ENCODE peak calls at places on chromosomes 6 and 20, in six cellular contexts. One of them, this sample, is unnamed.
A peak's percentile ranks its signal among the peaks of the same experiment; 100 is the strongest.

GRCh38 chr6:33192671-33193602 is 670 bp upstream of the COL11A2 start:
- DNase-seq in GM12878: no peak
- DNase-seq in K562: no peak
- DNase-seq in H1: no peak
- DNase-seq in HepG2: no peak
- DNase-seq in SK-N-SH: peak; percentile 75
- DNase-seq in this sample: no peak

GRCh38 chr20:58903636-58904035 is 51.1 kb downstream of the GNAS start:
- DNase-seq in HepG2: no peak
- DNase-seq in H1: no peak
- DNase-seq in K562: no peak
- DNase-seq in SK-N-SH: no peak
- DNase-seq in GM12878: no peak
- DNase-seq in this sample: no peak

GRCh38 chr20:48695738-48696137 is 132.1 kb downstream of the PREX1 start:
- DNase-seq in H1: no peak
- DNase-seq in K562: no peak
- DNase-seq in SK-N-SH: no peak
- DNase-seq in GM12878: no peak
- DNase-seq in HepG2: no peak
- DNase-seq in this sample: no peak

GRCh38 chr6:33410711-33411631 is at the start of gene PHF1:
- DNase-seq in H1: no peak
- DNase-seq in K562: peak; percentile 88
- DNase-seq in SK-N-SH: peak; percentile 94
- DNase-seq in GM12878: no peak
- DNase-seq in HepG2: no peak
- DNase-seq in this sample: no peak

GRCh38 chr6:161369339-161369738 is 95.5 kb upstream of the AGPAT4 start:
- DNase-seq in H1: no peak
- DNase-seq in SK-N-SH: no peak
- DNase-seq in K562: no peak
- DNase-seq in HepG2: no peak
- DNase-seq in GM12878: no peak
- DNase-seq in this sample: peak; percentile 22

GRCh38 chr20:64177420-64177783 is 13.2 kb downstream of the MYT1 start:
- DNase-seq in SK-N-SH: no peak
- DNase-seq in H1: no peak
- DNase-seq in GM12878: no peak
- DNase-seq in HepG2: no peak
- DNase-seq in K562: no peak
- DNase-seq in this sample: no peak

GRCh38 chr20:32965115-32965514 is 39.1 kb downstream of the SUN5 start:
- DNase-seq in K562: no peak
- DNase-seq in SK-N-SH: peak; percentile 8
- DNase-seq in GM12878: no peak
- DNase-seq in H1: no peak
- DNase-seq in HepG2: no peak
- DNase-seq in this sample: no peak

GRCh38 chr6:18154507-18155272 is at the start of gene TPMT:
- DNase-seq in H1: no peak
- DNase-seq in GM12878: no peak
- DNase-seq in SK-N-SH: no peak
- DNase-seq in K562: peak; percentile 49
- DNase-seq in HepG2: no peak
- DNase-seq in this sample: peak; percentile 5

GRCh38 chr6:169957351-169957963 is 206.0 kb downstream of the ERMARD start:
- DNase-seq in SK-N-SH: peak; percentile 20
- DNase-seq in GM12878: no peak
- DNase-seq in K562: no peak
- DNase-seq in H1: no peak
- DNase-seq in HepG2: no peak
- DNase-seq in this sample: peak; percentile 20

GRCh38 chr6:1029196-1029595 is 282.7 kb upstream of the FOXQ1 start:
- DNase-seq in GM12878: no peak
- DNase-seq in HepG2: no peak
- DNase-seq in K562: no peak
- DNase-seq in SK-N-SH: no peak
- DNase-seq in H1: no peak
- DNase-seq in this sample: no peak

GRCh38 chr6:166935353-166935752 is 21.0 kb downstream of the RNASET2 start:
- DNase-seq in GM12878: no peak
- DNase-seq in H1: no peak
- DNase-seq in K562: no peak
- DNase-seq in SK-N-SH: peak; percentile 60
- DNase-seq in HepG2: no peak
- DNase-seq in this sample: no peak

GRCh38 chr20:33731693-33732165 is at the start of gene ZNF341:
- DNase-seq in HepG2: peak; percentile 90
- DNase-seq in GM12878: peak; percentile 16
- DNase-seq in K562: peak; percentile 94
- DNase-seq in H1: no peak
- DNase-seq in SK-N-SH: peak; percentile 93
- DNase-seq in this sample: no peak

GRCh38 chr6:112877134-112878100 is 530.3 kb downstream of the RFPL4B start:
- DNase-seq in HepG2: no peak
- DNase-seq in H1: no peak
- DNase-seq in SK-N-SH: peak; percentile 21
- DNase-seq in K562: no peak
- DNase-seq in GM12878: no peak
- DNase-seq in this sample: no peak

GRCh38 chr20:31704225-31705119 is 18.2 kb downstream of the BCL2L1 start:
- DNase-seq in SK-N-SH: no peak
- DNase-seq in K562: no peak
- DNase-seq in HepG2: peak; percentile 100
- DNase-seq in GM12878: no peak
- DNase-seq in H1: no peak
- DNase-seq in this sample: no peak

GRCh38 chr20:20366896-20367680 is 816 bp upstream of the INSM1 start:
- DNase-seq in K562: no peak
- DNase-seq in HepG2: no peak
- DNase-seq in GM12878: no peak
- DNase-seq in SK-N-SH: peak; percentile 36
- DNase-seq in H1: no peak
- DNase-seq in this sample: no peak

GRCh38 chr20:6711950-6712634 is 55.4 kb upstream of the BMP2 start:
- DNase-seq in SK-N-SH: no peak
- DNase-seq in GM12878: no peak
- DNase-seq in H1: no peak
- DNase-seq in K562: no peak
- DNase-seq in HepG2: no peak
- DNase-seq in this sample: no peak

GRCh38 chr6:169035381-169036280 is 218.0 kb downstream of the THBS2 start:
- DNase-seq in H1: no peak
- DNase-seq in K562: no peak
- DNase-seq in SK-N-SH: peak; percentile 48
- DNase-seq in GM12878: no peak
- DNase-seq in HepG2: no peak
- DNase-seq in this sample: no peak

GRCh38 chr6:149925253-149925973 is 2.5 kb upstream of the RAET1G start:
- DNase-seq in GM12878: no peak
- DNase-seq in HepG2: no peak
- DNase-seq in K562: no peak
- DNase-seq in H1: no peak
- DNase-seq in SK-N-SH: peak; percentile 44
- DNase-seq in this sample: peak; percentile 23

GRCh38 chr6:7241160-7241559 is 71.8 kb downstream of the SSR1 start:
- DNase-seq in HepG2: no peak
- DNase-seq in SK-N-SH: no peak
- DNase-seq in H1: no peak
- DNase-seq in K562: no peak
- DNase-seq in GM12878: no peak
- DNase-seq in this sample: no peak

GRCh38 chr6:12474167-12475140 is 184.3 kb downstream of the EDN1 start:
- DNase-seq in H1: no peak
- DNase-seq in K562: no peak
- DNase-seq in SK-N-SH: no peak
- DNase-seq in HepG2: peak; percentile 28
- DNase-seq in GM12878: no peak
- DNase-seq in this sample: no peak

GRCh38 chr20:57211949-57212889 is 54.2 kb downstream of the BMP7 start:
- DNase-seq in K562: no peak
- DNase-seq in SK-N-SH: no peak
- DNase-seq in GM12878: no peak
- DNase-seq in HepG2: peak; percentile 18
- DNase-seq in H1: peak; percentile 34
- DNase-seq in this sample: no peak

GRCh38 chr20:5831539-5832237 is 81.5 kb downstream of the SHLD1 start:
- DNase-seq in SK-N-SH: no peak
- DNase-seq in GM12878: no peak
- DNase-seq in K562: no peak
- DNase-seq in HepG2: peak; percentile 70
- DNase-seq in H1: no peak
- DNase-seq in this sample: no peak

GRCh38 chr6:7241709-7242645 is 71.0 kb downstream of the SSR1 start:
- DNase-seq in H1: no peak
- DNase-seq in GM12878: no peak
- DNase-seq in HepG2: peak; percentile 95
- DNase-seq in SK-N-SH: no peak
- DNase-seq in K562: no peak
- DNase-seq in this sample: no peak

GRCh38 chr6:160356074-160356754 is 8.0 kb downstream of the SLC22A3 start:
- DNase-seq in H1: no peak
- DNase-seq in SK-N-SH: no peak
- DNase-seq in GM12878: no peak
- DNase-seq in HepG2: no peak
- DNase-seq in K562: no peak
- DNase-seq in this sample: no peak

GRCh38 chr6:154673919-154674318 is 59.3 kb upstream of the SCAF8 start:
- DNase-seq in GM12878: no peak
- DNase-seq in HepG2: peak; percentile 13
- DNase-seq in SK-N-SH: no peak
- DNase-seq in H1: no peak
- DNase-seq in K562: peak; percentile 43
- DNase-seq in this sample: no peak

GRCh38 chr6:8182857-8183256 is 80.5 kb upstream of the EEF1E1 start:
- DNase-seq in SK-N-SH: no peak
- DNase-seq in K562: no peak
- DNase-seq in HepG2: no peak
- DNase-seq in H1: no peak
- DNase-seq in GM12878: no peak
- DNase-seq in this sample: no peak

GRCh38 chr20:36773123-36773547 is 428 bp downstream of the DSN1 start:
- DNase-seq in SK-N-SH: no peak
- DNase-seq in HepG2: no peak
- DNase-seq in K562: no peak
- DNase-seq in H1: no peak
- DNase-seq in GM12878: no peak
- DNase-seq in this sample: no peak

GRCh38 chr6:128005009-128005408 is 104.2 kb upstream of the THEMIS start:
- DNase-seq in SK-N-SH: no peak
- DNase-seq in K562: no peak
- DNase-seq in GM12878: no peak
- DNase-seq in H1: no peak
- DNase-seq in HepG2: no peak
- DNase-seq in this sample: no peak

GRCh38 chr6:10190042-10190441 is 224.8 kb downstream of the TFAP2A start:
- DNase-seq in GM12878: no peak
- DNase-seq in H1: no peak
- DNase-seq in K562: no peak
- DNase-seq in SK-N-SH: no peak
- DNase-seq in HepG2: no peak
- DNase-seq in this sample: no peak
- TF ChIP-seq GABPA in GM12878: no peak
- TF ChIP-seq GABPA in H1: no peak
- TF ChIP-seq GABPA in K562: no peak
- TF ChIP-seq GABPA in SK-N-SH: no peak
- TF ChIP-seq GABPA in HepG2: no peak
- TF ChIP-seq GABPA in this sample: no peak

DNA sequence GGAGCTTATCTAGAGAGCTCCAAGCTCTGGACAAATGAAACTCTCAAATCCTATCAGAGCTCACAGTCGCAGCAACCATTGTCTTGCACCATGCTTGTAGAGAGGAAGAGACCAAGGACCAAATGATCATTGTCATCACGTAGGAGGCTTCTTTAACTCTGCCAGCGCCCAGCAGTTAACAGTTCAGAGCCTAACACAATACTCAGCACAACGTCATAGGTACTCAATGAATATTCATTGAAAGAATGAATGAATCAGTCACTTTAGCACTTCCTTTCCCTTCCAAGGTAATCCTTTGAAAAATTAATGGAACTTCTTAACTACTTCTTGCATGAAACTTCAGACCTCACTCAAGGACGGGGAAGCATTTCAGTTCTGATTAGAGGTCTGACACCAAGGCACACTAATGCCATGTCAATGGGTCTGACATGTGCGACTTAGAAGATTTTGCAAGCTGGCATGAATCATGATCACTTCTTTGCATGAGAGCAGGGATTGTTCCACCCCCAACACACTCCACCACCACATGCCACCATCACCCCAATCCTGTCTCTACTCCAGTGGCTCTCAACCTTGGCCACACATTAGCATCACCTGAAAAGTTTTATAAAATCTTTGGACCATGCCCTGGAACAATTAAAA is 45.1 kb downstream of the KHDC1L start:
- DNase-seq in H1: no peak
- DNase-seq in GM12878: no peak
- DNase-seq in HepG2: no peak
- DNase-seq in SK-N-SH: no peak
- DNase-seq in K562: no peak
- DNase-seq in this sample: no peak
- H3K4me3 ChIP-seq in H1: no peak overlapping the region
- H3K4me3 ChIP-seq in GM12878: no peak overlapping the region
- H3K4me3 ChIP-seq in HepG2: no peak overlapping the region
- H3K4me3 ChIP-seq in SK-N-SH: peak overlapping the region; percentile 37
- H3K4me3 ChIP-seq in K562: no peak overlapping the region
- H3K4me3 ChIP-seq in this sample: no peak overlapping the region

GRCh38 chr6:82160255-82160990 is 87.1 kb downstream of the IBTK start:
- DNase-seq in GM12878: no peak
- DNase-seq in SK-N-SH: no peak
- DNase-seq in K562: no peak
- DNase-seq in H1: no peak
- DNase-seq in HepG2: no peak
- DNase-seq in this sample: no peak
- H3K27ac ChIP-seq in GM12878: no peak overlapping the region
- H3K27ac ChIP-seq in SK-N-SH: no peak overlapping the region
- H3K27ac ChIP-seq in K562: no peak overlapping the region
- H3K27ac ChIP-seq in H1: no peak overlapping the region
- H3K27ac ChIP-seq in HepG2: no peak overlapping the region
- H3K27ac ChIP-seq in this sample: no peak overlapping the region

DNA sequence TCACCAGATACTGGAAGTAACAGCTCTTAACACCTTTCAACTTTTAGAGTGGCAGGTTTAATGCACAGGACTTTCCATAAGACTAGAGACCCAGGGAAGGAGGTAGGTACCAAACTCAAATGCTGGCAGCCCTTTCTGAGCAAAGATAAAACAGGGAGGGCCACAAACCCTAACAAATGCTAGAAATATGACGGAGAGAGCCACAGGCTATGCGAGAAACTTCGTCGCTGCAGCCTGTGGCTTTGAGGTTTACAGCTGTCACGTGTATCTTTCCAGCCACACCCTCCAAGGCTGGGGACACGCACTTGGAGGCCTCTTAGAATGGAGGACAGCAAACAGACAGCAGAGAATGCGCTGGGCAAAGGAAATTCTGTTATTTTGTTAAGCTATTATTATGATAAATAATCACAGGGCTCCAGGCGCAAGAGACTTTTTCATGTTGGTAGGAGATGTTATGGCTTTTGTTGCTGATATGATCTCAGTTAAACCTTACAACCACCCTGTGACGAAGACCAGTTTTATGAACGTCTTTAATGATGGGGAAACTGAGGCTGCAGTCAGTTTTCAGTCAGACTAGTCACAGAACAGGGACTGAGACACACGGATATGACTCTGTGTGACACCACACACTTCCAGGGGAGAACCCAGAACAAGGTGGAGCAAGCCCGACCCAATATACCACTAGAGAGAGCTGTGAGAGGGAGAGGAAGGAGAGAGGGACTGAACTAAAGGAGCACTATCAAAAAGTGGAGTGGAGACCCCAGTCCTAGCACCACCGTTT is 2.0 kb downstream of the TRAM2 start:
- DNase-seq in SK-N-SH: no peak
- DNase-seq in GM12878: peak; percentile 36
- DNase-seq in H1: no peak
- DNase-seq in K562: peak; percentile 78
- DNase-seq in HepG2: no peak
- DNase-seq in this sample: peak; percentile 16
- TF ChIP-seq GABPA in SK-N-SH: no peak
- TF ChIP-seq GABPA in GM12878: no peak
- TF ChIP-seq GABPA in H1: no peak
- TF ChIP-seq GABPA in K562: no peak
- TF ChIP-seq GABPA in HepG2: no peak
- TF ChIP-seq GABPA in this sample: no peak